ENCODE peak calls at places on chromosomes 12 and 14, in eight cellular contexts. One of them, this sample, is unnamed.

GRCh38 chr14:31363331-31364073 is 56.8 kb downstream of the HEATR5A start:
- DNase-seq in stimulated activated CD4-positive, alpha-beta T cell treated with anti-CD3 and anti-CD28 coated beads, Interleukin-4, amount 100 ng/mL, for 1 hour: no peak
- DNase-seq in C1 segment of cervical spinal cord: no peak
- DNase-seq in GM12865: no peak
- DNase-seq in left cardiac atrium: no peak
- DNase-seq in NCI-H526 treated with DMSO at 0.1 percent for 48 hours: no peak
- DNase-seq in nephron progenitor cell: no peak
- DNase-seq in IMR-90: no peak
- DNase-seq in this sample: no peak

GRCh38 chr14:101127239-101127638 is 223.7 kb upstream of the RTL1 start:
- DNase-seq in IMR-90: no peak
- DNase-seq in C1 segment of cervical spinal cord: no peak
- DNase-seq in stimulated activated CD4-positive, alpha-beta T cell treated with anti-CD3 and anti-CD28 coated beads, Interleukin-4, amount 100 ng/mL, for 1 hour: no peak
- DNase-seq in nephron progenitor cell: no peak
- DNase-seq in GM12865: no peak
- DNase-seq in NCI-H526 treated with DMSO at 0.1 percent for 48 hours: no peak
- DNase-seq in left cardiac atrium: no peak
- DNase-seq in this sample: no peak

GRCh38 chr14:25132734-25133422 is 82.9 kb upstream of the STXBP6 start:
- DNase-seq in NCI-H526 treated with DMSO at 0.1 percent for 48 hours: peak
- DNase-seq in left cardiac atrium: peak
- DNase-seq in GM12865: peak
- DNase-seq in nephron progenitor cell: peak
- DNase-seq in C1 segment of cervical spinal cord: peak
- DNase-seq in stimulated activated CD4-positive, alpha-beta T cell treated with anti-CD3 and anti-CD28 coated beads, Interleukin-4, amount 100 ng/mL, for 1 hour: peak
- DNase-seq in IMR-90: peak
- DNase-seq in this sample: peak

GRCh38 chr12:6953417-6954315 is 2.5 kb downstream of the PTPN6 start:
- DNase-seq in stimulated activated CD4-positive, alpha-beta T cell treated with anti-CD3 and anti-CD28 coated beads, Interleukin-4, amount 100 ng/mL, for 1 hour: peak
- DNase-seq in nephron progenitor cell: no peak
- DNase-seq in GM12865: peak
- DNase-seq in left cardiac atrium: peak
- DNase-seq in C1 segment of cervical spinal cord: peak
- DNase-seq in IMR-90: no peak
- DNase-seq in NCI-H526 treated with DMSO at 0.1 percent for 48 hours: no peak
- DNase-seq in this sample: peak

GRCh38 chr12:33116284-33116683 is 219.7 kb upstream of the PKP2 start:
- DNase-seq in nephron progenitor cell: no peak
- DNase-seq in stimulated activated CD4-positive, alpha-beta T cell treated with anti-CD3 and anti-CD28 coated beads, Interleukin-4, amount 100 ng/mL, for 1 hour: no peak
- DNase-seq in C1 segment of cervical spinal cord: no peak
- DNase-seq in IMR-90: no peak
- DNase-seq in NCI-H526 treated with DMSO at 0.1 percent for 48 hours: no peak
- DNase-seq in GM12865: no peak
- DNase-seq in left cardiac atrium: no peak
- DNase-seq in this sample: no peak

GRCh38 chr14:42683690-42684089 is 1077.0 kb downstream of the LRFN5 start:
- DNase-seq in nephron progenitor cell: no peak
- DNase-seq in C1 segment of cervical spinal cord: no peak
- DNase-seq in left cardiac atrium: no peak
- DNase-seq in GM12865: no peak
- DNase-seq in NCI-H526 treated with DMSO at 0.1 percent for 48 hours: no peak
- DNase-seq in stimulated activated CD4-positive, alpha-beta T cell treated with anti-CD3 and anti-CD28 coated beads, Interleukin-4, amount 100 ng/mL, for 1 hour: no peak
- DNase-seq in IMR-90: peak
- DNase-seq in this sample: no peak

GRCh38 chr12:51368640-51369517 is 22.3 kb downstream of the GALNT6 start:
- DNase-seq in stimulated activated CD4-positive, alpha-beta T cell treated with anti-CD3 and anti-CD28 coated beads, Interleukin-4, amount 100 ng/mL, for 1 hour: peak
- DNase-seq in NCI-H526 treated with DMSO at 0.1 percent for 48 hours: no peak
- DNase-seq in GM12865: peak
- DNase-seq in nephron progenitor cell: no peak
- DNase-seq in left cardiac atrium: peak
- DNase-seq in C1 segment of cervical spinal cord: no peak
- DNase-seq in IMR-90: peak
- DNase-seq in this sample: peak

GRCh38 chr12:51253276-51253675 is 14.7 kb downstream of the DAZAP2 start:
- DNase-seq in C1 segment of cervical spinal cord: no peak
- DNase-seq in GM12865: no peak
- DNase-seq in nephron progenitor cell: no peak
- DNase-seq in left cardiac atrium: no peak
- DNase-seq in IMR-90: no peak
- DNase-seq in stimulated activated CD4-positive, alpha-beta T cell treated with anti-CD3 and anti-CD28 coated beads, Interleukin-4, amount 100 ng/mL, for 1 hour: no peak
- DNase-seq in NCI-H526 treated with DMSO at 0.1 percent for 48 hours: no peak
- DNase-seq in this sample: no peak

GRCh38 chr12:12975322-12976077 is 23.5 kb upstream of the GPRC5D start:
- DNase-seq in GM12865: peak
- DNase-seq in stimulated activated CD4-positive, alpha-beta T cell treated with anti-CD3 and anti-CD28 coated beads, Interleukin-4, amount 100 ng/mL, for 1 hour: no peak
- DNase-seq in left cardiac atrium: no peak
- DNase-seq in nephron progenitor cell: peak
- DNase-seq in IMR-90: peak
- DNase-seq in NCI-H526 treated with DMSO at 0.1 percent for 48 hours: peak
- DNase-seq in C1 segment of cervical spinal cord: peak
- DNase-seq in this sample: no peak